ENCODE peak calls at places on chromosomes 2 and 18, in five cellular contexts. P is A549, O is transverse colon, E is H54, G is body of pancreas. K is an unnamed sample.

GRCh38 chr2:96798733-96799622 is 17.1 kb upstream of the CNNM3 start:
- DNase-seq in P (no peak), E (no peak), G (no peak), O (no peak), K (no peak)

GRCh38 chr2:217652761-217653160 is 350.0 kb downstream of the TNS1 start:
- DNase-seq in P (no peak), G (no peak), O (no peak), E (no peak), K (no peak)

GRCh38 chr2:201996006-201996405 is 37.6 kb upstream of the FZD7 start:
- DNase-seq in G (peak), E (no peak), P (no peak), O (no peak), K (no peak)

GRCh38 chr2:179311071-179311470 is 46.4 kb upstream of the SESTD1 start:
- DNase-seq in O (no peak), E (no peak), P (no peak), G (no peak), K (no peak)

GRCh38 chr2:223051580-223052375 is at the start of gene KCNE4:
- DNase-seq in E (no peak), P (no peak), G (peak), O (peak), K (no peak)

GRCh38 chr2:168116448-168116847 is 130.9 kb downstream of the STK39 start:
- DNase-seq in G (no peak), P (no peak), O (no peak), E (no peak), K (peak)

GRCh38 chr2:240967681-240968621 is 30.5 kb upstream of the SNED1 start:
- DNase-seq in E (no peak), G (peak), P (no peak), O (no peak), K (no peak)

GRCh38 chr2:71796174-71796592 is 342.8 kb downstream of the DYSF start:
- DNase-seq in E (peak), P (no peak), G (no peak), O (no peak), K (no peak)

GRCh38 chr2:84749442-84749841 is 131.4 kb downstream of the TRABD2A start:
- DNase-seq in E (no peak), G (no peak), P (no peak), O (no peak), K (no peak)

GRCh38 chr18:13366541-13366940 is 148.0 kb downstream of the LDLRAD4 start:
- DNase-seq in G (no peak), O (no peak), E (no peak), P (no peak), K (no peak)

GRCh38 chr2:128637481-128638155 is 318.9 kb upstream of the HS6ST1 start:
- DNase-seq in E (no peak), P (no peak), O (no peak), G (no peak), K (no peak)

GRCh38 chr2:157741819-157742484 is 113.3 kb upstream of the ACVR1C start:
- DNase-seq in E (no peak), O (no peak), G (no peak), P (no peak), K (no peak)

GRCh38 chr2:123502926-123503325 is 522.2 kb upstream of the CNTNAP5 start:
- DNase-seq in E (no peak), G (no peak), O (no peak), P (no peak), K (no peak)

GRCh38 chr2:11995381-11995947 is 249.0 kb downstream of the LPIN1 start:
- DNase-seq in O (no peak), G (no peak), E (no peak), P (no peak), K (no peak)

GRCh38 chr2:46447649-46448048 is 31.7 kb upstream of the TMEM247 start:
- DNase-seq in P (no peak), O (no peak), G (no peak), E (no peak), K (no peak)

GRCh38 chr18:40692871-40693270 is 1262.2 kb upstream of the PIK3C3 start:
- DNase-seq in G (no peak), O (no peak), P (no peak), E (no peak), K (no peak)

GRCh38 chr2:194328456-194328855 is 1328.6 kb upstream of the SLC39A10 start:
- DNase-seq in G (no peak), P (no peak), E (no peak), O (no peak), K (no peak)

GRCh38 chr2:38174646-38175096 is 98.7 kb upstream of the CYP1B1 start:
- DNase-seq in P (no peak), O (no peak), E (no peak), G (no peak), K (peak)

GRCh38 chr2:155517362-155517761 is 815.2 kb downstream of the NR4A2 start:
- DNase-seq in E (no peak), G (no peak), P (no peak), O (no peak), K (no peak)

GRCh38 chr2:155518094-155518493 is 814.4 kb downstream of the NR4A2 start:
- DNase-seq in O (no peak), G (no peak), E (no peak), P (no peak), K (no peak)

GRCh38 chr2:155513248-155513647 is 814.8 kb downstream of the KCNJ3 start:
- DNase-seq in E (no peak), P (no peak), G (no peak), O (no peak), K (no peak)
- TF ChIP-seq POLR2A in E (no peak), P (no peak), G (no peak), O (no peak), K (no peak)

GRCh38 chr2:7089284-7089683 is 172.1 kb downstream of the RNF144A start:
- DNase-seq in O (no peak), G (no peak), E (no peak), P (no peak), K (no peak)
- TF ChIP-seq POLR2A in O (no peak), G (no peak), E (no peak), P (no peak), K (no peak)

DNA sequence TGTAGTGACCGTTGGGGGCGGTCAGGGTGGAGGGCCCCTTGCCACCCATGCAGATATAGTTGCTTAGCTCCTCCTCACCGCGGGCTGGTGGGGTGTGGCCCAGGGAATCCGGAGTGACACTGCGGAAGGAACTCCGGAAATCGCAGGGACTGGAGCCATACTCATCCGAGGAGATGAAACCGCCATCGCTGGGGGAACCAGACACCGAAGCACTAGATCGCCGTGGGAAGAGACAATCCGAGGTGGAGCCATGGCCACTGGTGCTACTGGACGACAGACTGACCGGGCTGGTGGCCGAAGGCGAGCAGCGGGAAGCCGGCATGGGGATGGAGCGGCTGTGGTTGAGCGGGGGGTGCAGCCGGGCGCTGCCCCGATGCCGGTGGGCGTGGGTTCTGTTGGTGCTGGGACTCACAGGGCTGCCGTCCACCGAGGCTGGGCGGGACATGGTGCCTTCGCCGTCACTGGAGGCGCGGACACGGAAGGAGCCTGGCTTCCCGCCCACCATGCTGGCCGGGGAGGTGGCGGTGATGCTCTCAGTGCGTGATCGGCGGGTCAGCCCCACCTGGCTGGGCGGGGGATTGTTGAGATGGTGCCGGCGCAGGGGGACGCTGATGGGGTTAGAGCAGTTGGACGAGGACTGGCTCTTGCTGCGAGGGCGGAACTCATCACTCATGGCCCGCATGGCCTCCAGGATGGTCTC is 2.2 kb downstream of the IRS1 start:
- DNase-seq in G (peak), O (peak), P (no peak), E (no peak), K (no peak)
- TF ChIP-seq POLR2A in G (no peak), O (no peak), P (no peak), E (no peak), K (no peak)

GRCh38 chr2:150484006-150484405 is 3.5 kb downstream of the RND3 start:
- DNase-seq in P (no peak), G (no peak), E (no peak), O (no peak), K (no peak)
- TF ChIP-seq POLR2A in P (no peak), G (no peak), E (no peak), O (no peak), K (no peak)

DNA sequence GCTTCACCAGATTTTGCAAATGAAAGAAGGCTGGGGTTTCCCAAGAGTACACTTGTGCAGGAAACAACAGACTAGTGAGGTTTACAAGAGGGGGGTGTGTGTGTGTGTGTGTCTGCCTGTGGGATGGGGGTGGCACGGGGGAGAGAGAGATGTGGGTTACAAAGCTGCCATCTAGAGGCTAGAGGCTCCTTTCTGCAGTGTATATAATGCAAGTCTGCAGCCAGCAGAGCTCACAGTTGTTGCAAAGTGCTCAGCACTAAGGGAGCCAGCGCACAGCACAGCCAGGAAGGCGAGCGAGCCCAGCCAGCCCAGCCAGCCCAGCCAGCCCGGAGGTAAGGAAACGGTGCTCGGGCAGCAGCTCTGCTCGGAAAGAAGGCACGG is at the start of gene ACKR3:
- DNase-seq in G (peak), E (peak), O (peak), P (peak), K (peak)
- TF ChIP-seq POLR2A in G (peak), E (no peak), O (peak), P (peak), K (no peak)